ENCODE peak calls at places on chromosomes 4 and X, in four cellular contexts. M, A, U and K are unnamed samples.

GRCh38 chrX:134026732-134027311 is 41.4 kb upstream of the GPC3 start:
- DNase-seq in M (peak), A (no peak), U (peak), K (no peak)

GRCh38 chr4:42151568-42152506 is 618 bp downstream of the BEND4 start:
- DNase-seq in M (no peak), A (no peak), U (no peak), K (peak)

GRCh38 chrX:30576881-30577280 is 685 bp downstream of the TASL start:
- DNase-seq in M (no peak), A (no peak), U (peak), K (no peak)

GRCh38 chr4:40003986-40004385 is 26.3 kb upstream of the PDS5A start:
- DNase-seq in M (no peak), A (no peak), U (peak), K (no peak)

GRCh38 chr4:62804075-62804474 is 1603.9 kb downstream of the ADGRL3 start:
- DNase-seq in M (no peak), A (no peak), U (no peak), K (no peak)

GRCh38 chr4:74682567-74683359 is 111.6 kb downstream of the BTC start:
- DNase-seq in M (peak), A (no peak), U (peak), K (no peak)

GRCh38 chr4:26544421-26544820 is 39.5 kb upstream of the TBC1D19 start:
- DNase-seq in M (no peak), A (no peak), U (no peak), K (no peak)

GRCh38 chr4:182975806-182976205 is 58.6 kb upstream of the DCTD start:
- DNase-seq in M (peak), A (peak), U (no peak), K (no peak)

GRCh38 chr4:144645621-144646522 is at the start of gene HHIP:
- DNase-seq in M (peak), A (no peak), U (peak), K (peak)

GRCh38 chrX:141467442-141467841 is 117.1 kb downstream of the SPANXA1 start:
- DNase-seq in M (no peak), A (no peak), U (no peak), K (no peak)

GRCh38 chr4:1236103-1236641 is 12.8 kb downstream of the CTBP1 start:
- DNase-seq in M (no peak), A (no peak), U (no peak), K (peak)

GRCh38 chr4:53076335-53076958 is 214.3 kb downstream of the RASL11B start:
- DNase-seq in M (no peak), A (no peak), U (no peak), K (no peak)

GRCh38 chrX:7205037-7205577 is 57.2 kb upstream of the PUDP start:
- DNase-seq in M (no peak), A (peak), U (no peak), K (no peak)

GRCh38 chr4:114563536-114564315 is 34.9 kb upstream of the UGT8 start:
- DNase-seq in M (no peak), A (no peak), U (no peak), K (no peak)

GRCh38 chr4:149825336-149825735 is 9.7 kb upstream of the IQCM start:
- DNase-seq in M (no peak), A (no peak), U (no peak), K (no peak)

DNA sequence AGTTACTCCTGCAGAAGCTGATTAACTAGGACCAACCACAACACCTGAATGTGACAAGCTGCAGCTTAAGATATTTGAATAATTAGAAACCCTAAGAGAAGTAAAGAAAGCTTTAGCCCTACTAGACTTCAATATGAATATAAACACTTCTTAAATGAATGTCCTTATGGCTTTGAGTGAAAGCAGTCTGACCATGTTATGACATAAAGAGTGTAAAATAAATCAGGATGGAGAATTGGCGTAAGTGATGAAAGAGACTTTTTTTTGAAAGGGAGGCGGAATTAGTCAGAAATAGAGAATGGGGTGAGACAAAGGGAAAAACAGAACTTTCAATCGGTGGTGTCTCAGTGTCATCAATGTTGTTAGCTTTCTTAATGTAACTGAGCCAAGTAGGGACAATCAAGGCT is 117.2 kb upstream of the MAGEB16 start:
- DNase-seq in M (no peak), A (no peak), U (no peak), K (no peak)
- TF ChIP-seq SPI1 in M (no peak), A (no peak), U (no peak), K (no peak)

DNA sequence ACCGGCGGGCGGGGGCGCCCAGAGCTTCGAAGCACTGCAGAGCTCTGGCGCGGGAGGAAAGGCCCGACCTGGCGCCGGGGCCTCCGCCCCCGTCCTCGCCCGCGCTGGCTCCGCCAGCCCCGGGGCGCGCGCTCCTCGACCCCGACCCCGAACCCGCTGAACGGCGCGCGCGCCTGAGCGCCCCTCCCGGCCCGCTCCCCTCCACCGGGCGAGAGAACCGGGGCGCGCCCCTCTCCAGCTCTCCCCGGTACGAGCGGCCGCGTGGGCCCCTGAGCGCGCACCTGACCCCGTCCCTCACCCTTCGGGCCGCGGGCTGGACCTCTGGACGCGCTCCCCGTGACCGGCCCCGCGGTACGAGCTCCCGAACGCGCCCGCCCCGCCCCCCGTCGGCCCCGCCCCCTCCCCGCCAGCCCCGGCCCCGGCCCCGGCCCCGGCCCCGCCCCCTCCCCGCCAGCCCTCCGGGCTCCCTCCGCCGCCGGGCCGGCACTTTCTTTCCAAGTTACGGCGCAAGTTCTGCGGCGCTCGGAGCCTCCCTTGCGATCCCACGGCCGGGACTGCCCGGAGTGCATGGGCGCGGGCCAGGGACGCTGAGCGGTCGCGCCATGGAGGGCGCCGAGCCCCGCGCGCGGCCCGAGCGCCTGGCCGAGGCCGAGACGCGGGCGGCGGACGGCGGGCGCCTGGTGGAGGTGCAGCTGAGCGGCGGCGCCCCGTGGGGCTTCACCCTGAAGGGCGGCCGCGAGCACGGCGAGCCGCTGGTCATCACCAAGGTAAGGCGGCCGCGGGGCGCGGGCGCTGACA is at the start of gene SHROOM2:
- DNase-seq in M (peak), A (no peak), U (no peak), K (no peak)
- TF ChIP-seq SPI1 in M (no peak), A (no peak), U (no peak), K (no peak)

GRCh38 chr4:6469898-6470501 is 2.4 kb downstream of the PPP2R2C start:
- DNase-seq in M (no peak), A (no peak), U (no peak), K (no peak)

GRCh38 chr4:6471303-6472007 is 959 bp downstream of the PPP2R2C start:
- DNase-seq in M (no peak), A (no peak), U (no peak), K (no peak)

GRCh38 chr4:6472008-6472386 is 417 bp downstream of the PPP2R2C start:
- DNase-seq in M (no peak), A (no peak), U (no peak), K (no peak)

GRCh38 chr4:6469144-6469543 is 3.3 kb downstream of the PPP2R2C start:
- DNase-seq in M (no peak), A (no peak), U (no peak), K (no peak)

DNA sequence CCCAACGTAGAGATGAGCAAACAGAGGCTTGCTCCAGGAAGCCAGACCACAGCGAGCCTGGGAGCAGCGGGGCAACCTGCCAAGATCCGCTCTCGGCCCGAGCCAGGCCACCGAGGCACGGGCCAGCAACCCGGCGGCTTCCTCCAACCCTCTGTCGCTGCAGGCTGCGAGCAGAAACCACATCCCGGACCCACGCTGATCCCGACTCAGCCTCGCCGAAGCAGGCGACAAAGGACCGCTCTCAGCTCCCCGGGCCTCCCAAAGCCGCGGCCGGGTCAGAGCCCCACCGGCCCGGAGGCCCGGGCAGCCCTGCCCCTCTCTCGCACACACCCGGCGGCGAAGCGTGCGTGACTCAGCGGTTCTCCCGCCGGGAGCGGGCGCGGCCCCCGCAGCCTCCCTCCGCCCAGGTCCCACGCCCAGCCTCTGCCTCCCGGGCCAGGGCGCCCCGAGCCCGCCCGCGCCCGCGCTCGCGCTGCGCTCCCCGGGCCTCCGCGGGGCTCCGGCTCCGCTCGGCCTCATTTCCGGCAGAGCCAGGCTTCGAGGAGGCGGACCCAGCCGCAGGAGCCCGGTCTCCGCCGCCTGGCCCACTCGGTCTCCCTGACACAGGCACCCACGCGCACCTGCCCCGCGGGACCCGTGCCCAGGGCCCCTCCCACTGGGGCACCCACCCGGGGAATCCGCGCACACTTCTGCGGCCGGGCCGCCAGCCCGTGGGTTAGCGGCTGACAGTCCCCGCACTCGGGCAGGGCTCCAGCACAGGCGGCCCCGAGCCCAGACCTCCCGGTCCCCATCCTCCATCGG is 1.7 kb downstream of the PPP2R2C start:
- DNase-seq in M (peak), A (no peak), U (no peak), K (no peak)
- TF ChIP-seq SPI1 in M (no peak), A (no peak), U (no peak), K (no peak)

GRCh38 chrX:14347523-14347922 is 181.8 kb upstream of the GLRA2 start:
- DNase-seq in M (no peak), A (no peak), U (no peak), K (no peak)

GRCh38 chrX:14344172-14344940 is 185.0 kb upstream of the GLRA2 start:
- DNase-seq in M (no peak), A (no peak), U (no peak), K (no peak)
- TF ChIP-seq SPI1 in M (no peak), A (no peak), U (no peak), K (no peak)

GRCh38 chrX:119425050-119425449 is 25.9 kb downstream of the SLC25A43 start:
- DNase-seq in M (no peak), A (no peak), U (no peak), K (no peak)

GRCh38 chrX:119423631-119424030 is 24.5 kb downstream of the SLC25A43 start:
- DNase-seq in M (no peak), A (no peak), U (no peak), K (no peak)

GRCh38 chrX:119429471-119429870 is 30.3 kb downstream of the SLC25A43 start:
- DNase-seq in M (no peak), A (no peak), U (no peak), K (no peak)

GRCh38 chrX:119427795-119428185 is 28.7 kb downstream of the SLC25A43 start:
- DNase-seq in M (no peak), A (no peak), U (no peak), K (no peak)

GRCh38 chrX:119427024-119427794 is 28.1 kb downstream of the SLC25A43 start:
- DNase-seq in M (peak), A (peak), U (peak), K (peak)
- TF ChIP-seq SPI1 in M (no peak), A (no peak), U (no peak), K (no peak)

DNA sequence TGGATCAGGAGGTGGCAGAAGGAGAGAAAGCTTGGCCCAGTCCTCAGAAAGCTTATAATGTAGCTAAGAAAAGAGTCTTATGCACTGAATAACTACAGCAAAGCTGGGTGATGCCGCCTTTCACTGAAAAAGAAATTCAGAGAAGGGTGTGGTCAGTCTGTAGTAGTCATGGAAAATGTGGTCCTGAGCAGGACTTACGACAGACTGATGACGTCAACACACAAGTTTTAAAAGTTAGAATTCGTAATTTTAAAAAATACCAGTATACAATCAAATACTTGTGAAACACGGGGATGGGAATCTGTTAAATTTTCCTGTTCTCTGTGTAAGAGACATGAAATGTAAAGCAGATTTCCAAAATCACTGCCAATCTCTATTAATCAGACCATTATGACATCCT is 87.0 kb upstream of the RAPGEF2 start:
- DNase-seq in M (peak), A (no peak), U (no peak), K (no peak)
- TF ChIP-seq SPI1 in M (no peak), A (no peak), U (no peak), K (no peak)

GRCh38 chrX:108209006-108209554 is 117.5 kb downstream of the ATG4A start:
- DNase-seq in M (no peak), A (no peak), U (no peak), K (no peak)
- TF ChIP-seq SPI1 in M (no peak), A (no peak), U (no peak), K (no peak)